ENCODE peak calls at places on chromosomes 2 and 18, in nine cellular contexts. R is HFFc6, C is DMS153, O is T-helper 2 cell, W is amniotic stem cell, U is NCI-H1417, S is Ammon's horn, Q is GM04503, E is Calu3. B is an unnamed sample.

GRCh38 chr2:188410504-188411235 is 119.0 kb downstream of the GULP1 start:
- DNase-seq in S (no peak), W (no peak), U (no peak), E (no peak), O (no peak), Q (no peak), R (peak; percentile 40), C (no peak), B (no peak)

GRCh38 chr18:27780061-27780740 is 396.7 kb downstream of the CDH2 start:
- DNase-seq in C (no peak), R (peak; percentile 57), W (no peak), U (no peak), E (no peak), S (peak; percentile 8), O (no peak), Q (no peak), B (no peak)

GRCh38 chr2:191347881-191348280 is 102.7 kb downstream of the MYO1B start:
- DNase-seq in Q (no peak), C (no peak), O (no peak), U (no peak), W (no peak), R (no peak), E (no peak), S (no peak), B (no peak)

GRCh38 chr18:10140461-10140911 is 226.7 kb downstream of the VAPA start:
- DNase-seq in S (peak; percentile 27), O (no peak), W (no peak), R (peak; percentile 52), U (no peak), C (no peak), E (no peak), Q (no peak), B (no peak)

GRCh38 chr2:83696838-83697237 is 762.2 kb downstream of the SUCLG1 start:
- DNase-seq in E (no peak), U (no peak), O (no peak), S (no peak), R (no peak), Q (no peak), W (no peak), C (no peak), B (no peak)

GRCh38 chr2:187003038-187003543 is 154.1 kb upstream of the ZSWIM2 start:
- DNase-seq in U (no peak), Q (no peak), S (no peak), O (no peak), E (peak; percentile 70), R (no peak), C (no peak), W (no peak), B (no peak)

GRCh38 chr2:51995293-51995692 is 963.4 kb upstream of the NRXN1 start:
- DNase-seq in Q (peak; percentile 43), O (no peak), U (no peak), S (no peak), R (peak; percentile 60), E (no peak), W (peak; percentile 37), C (no peak), B (no peak)

GRCh38 chr18:54203914-54204313 is 20.6 kb downstream of the MBD2 start:
- DNase-seq in U (no peak), W (no peak), O (no peak), E (no peak), C (no peak), Q (no peak), S (no peak), R (no peak), B (no peak)

GRCh38 chr2:191171708-191172355 is 21.0 kb upstream of the STAT4 start:
- DNase-seq in O (no peak), U (no peak), Q (peak; percentile 98), R (peak; percentile 100), E (no peak), S (no peak), W (peak; percentile 85), C (no peak), B (no peak)

GRCh38 chr2:30243231-30243630 is 11.9 kb downstream of the LBH start:
- DNase-seq in U (no peak), Q (no peak), R (no peak), E (no peak), C (no peak), O (no peak), W (no peak), S (no peak), B (no peak)

GRCh38 chr18:31149351-31149750 is 13.3 kb downstream of the DSC1 start:
- DNase-seq in E (no peak), U (no peak), O (no peak), R (no peak), S (no peak), Q (no peak), C (no peak), W (no peak), B (no peak)

GRCh38 chr2:68556384-68556783 is 87.0 kb upstream of the PROKR1 start:
- DNase-seq in Q (no peak), S (no peak), O (no peak), R (no peak), E (no peak), W (no peak), U (no peak), C (no peak), B (no peak)

GRCh38 chr2:141341444-141341843 is 789.4 kb downstream of the LRP1B start:
- DNase-seq in E (no peak), O (no peak), C (no peak), R (peak; percentile 78), U (no peak), Q (peak; percentile 47), W (peak; percentile 74), S (no peak), B (no peak)

GRCh38 chr2:18078206-18078605 is 199.7 kb downstream of the KCNS3 start:
- DNase-seq in C (no peak), S (no peak), O (no peak), E (no peak), W (no peak), U (no peak), R (no peak), Q (no peak), B (no peak)

GRCh38 chr2:12710301-12710700 is 6.4 kb upstream of the TRIB2 start:
- DNase-seq in C (no peak), Q (no peak), W (no peak), U (no peak), S (no peak), R (no peak), O (no peak), E (no peak), B (no peak)